ENCODE peak calls at places on chromosomes 5 and 9, in ten cellular contexts. O, C, M, S, G, Y, V, J, P and D are unnamed samples.

GRCh38 chr5:98341711-98342042 is 431.8 kb upstream of the RGMB start:
- DNase-seq in G (no peak), Y (no peak), J (no peak), S (no peak), O (no peak), P (peak), V (no peak), C (no peak), M (no peak), D (no peak)

GRCh38 chr9:116812231-116813028 is 125.3 kb downstream of the TRIM32 start:
- DNase-seq in S (no peak), O (no peak), C (no peak), P (peak), Y (no peak), M (no peak), G (no peak), V (no peak), J (no peak), D (no peak)

GRCh38 chr9:14213504-14213903 is 100.4 kb downstream of the NFIB start:
- DNase-seq in S (no peak), P (no peak), O (no peak), C (no peak), V (no peak), J (peak), M (no peak), Y (no peak), G (no peak), D (no peak)

GRCh38 chr5:154190652-154191304 is at the start of gene GALNT10:
- DNase-seq in Y (peak), C (no peak), M (no peak), J (peak), P (peak), S (peak), G (peak), V (peak), O (peak), D (peak)

GRCh38 chr5:40984884-40985283 is 75.6 kb downstream of the C7 start:
- DNase-seq in J (no peak), O (no peak), M (no peak), C (no peak), Y (no peak), V (peak), S (no peak), G (no peak), P (peak), D (no peak)

GRCh38 chr5:58069846-58070245 is 390.0 kb downstream of the PLK2 start:
- DNase-seq in S (no peak), V (no peak), C (no peak), J (peak), Y (no peak), G (no peak), O (no peak), M (no peak), P (no peak), D (no peak)

GRCh38 chr5:151742870-151743294 is 15.5 kb downstream of the ATOX1 start:
- DNase-seq in P (peak), Y (no peak), V (peak), S (peak), M (peak), O (no peak), J (peak), G (peak), C (peak), D (no peak)

GRCh38 chr5:124605516-124605915 is 140.9 kb downstream of the ZNF608 start:
- DNase-seq in S (no peak), V (no peak), M (no peak), O (no peak), P (no peak), G (peak), C (peak), Y (no peak), J (no peak), D (no peak)

GRCh38 chr5:117054808-117055398 is 480.3 kb upstream of the SEMA6A start:
- DNase-seq in M (no peak), Y (no peak), O (no peak), G (no peak), S (no peak), J (no peak), P (no peak), V (no peak), C (no peak), D (no peak)

GRCh38 chr9:136438909-136439549 is 616 bp downstream of the INPP5E start:
- DNase-seq in C (no peak), O (peak), J (peak), M (peak), P (peak), Y (peak), G (peak), S (peak), V (peak), D (peak)

GRCh38 chr5:10166392-10166791 is 83.3 kb downstream of the ATPSCKMT start:
- DNase-seq in P (peak), S (no peak), Y (no peak), O (no peak), C (no peak), J (no peak), M (no peak), V (no peak), G (no peak), D (no peak)

GRCh38 chr9:3510796-3511195 is 15.0 kb downstream of the RFX3 start:
- DNase-seq in S (no peak), P (no peak), J (no peak), G (no peak), M (no peak), C (no peak), O (no peak), V (no peak), Y (no peak), D (no peak)

GRCh38 chr5:132301341-132302274 is 7.4 kb downstream of the SLC22A4 start:
- DNase-seq in V (no peak), C (no peak), P (no peak), G (no peak), M (no peak), Y (no peak), S (no peak), J (no peak), O (no peak), D (no peak)

GRCh38 chr5:134603059-134603458 is 29.6 kb downstream of the SAR1B start:
- DNase-seq in P (peak), J (no peak), C (no peak), V (peak), S (no peak), Y (no peak), O (no peak), M (peak), G (no peak), D (no peak)

GRCh38 chr9:2018162-2018643 is 3.1 kb downstream of the SMARCA2 start:
- DNase-seq in J (no peak), V (no peak), Y (no peak), O (no peak), G (no peak), C (peak), M (no peak), S (no peak), P (no peak), D (no peak)

GRCh38 chr9:116572095-116572748 is 114.9 kb upstream of the TRIM32 start:
- DNase-seq in V (peak), P (peak), C (peak), Y (peak), M (peak), J (peak), O (peak), G (peak), S (peak), D (no peak)

GRCh38 chr5:14034991-14035390 is 90.5 kb upstream of the DNAH5 start:
- DNase-seq in J (no peak), V (peak), P (peak), G (peak), M (no peak), C (no peak), S (no peak), O (no peak), Y (no peak), D (no peak)

GRCh38 chr9:132451276-132451675 is 41.3 kb downstream of the CFAP77 start:
- DNase-seq in G (no peak), P (no peak), C (no peak), M (no peak), J (no peak), O (no peak), Y (peak), V (no peak), S (no peak), D (no peak)

GRCh38 chr9:86921141-86921868 is 26.0 kb downstream of the GAS1 start:
- DNase-seq in M (no peak), O (no peak), C (no peak), P (no peak), Y (no peak), S (no peak), J (no peak), G (no peak), V (no peak), D (no peak)

GRCh38 chr5:36462295-36463021 is 143.9 kb upstream of the SLC1A3 start:
- DNase-seq in Y (no peak), G (no peak), M (no peak), C (no peak), O (no peak), P (peak), S (no peak), J (peak), V (peak), D (no peak)

GRCh38 chr5:76709762-76710161 is 6.2 kb upstream of the F2R start:
- DNase-seq in J (no peak), P (peak), Y (no peak), S (no peak), O (no peak), C (no peak), V (peak), G (no peak), M (no peak), D (no peak)

GRCh38 chr5:90144625-90145327 is 264.8 kb downstream of the CETN3 start:
- DNase-seq in Y (no peak), V (peak), C (no peak), O (no peak), P (peak), M (no peak), G (no peak), S (no peak), J (no peak), D (no peak)

GRCh38 chr5:35483797-35484196 is 133.9 kb upstream of the SPEF2 start:
- DNase-seq in P (no peak), C (no peak), Y (no peak), G (no peak), J (no peak), O (no peak), S (no peak), M (no peak), V (no peak), D (no peak)

GRCh38 chr5:35742006-35742405 is 114.7 kb upstream of the IL7R start:
- DNase-seq in G (no peak), O (no peak), J (no peak), M (no peak), C (no peak), V (peak), S (no peak), Y (no peak), P (peak), D (no peak)

GRCh38 chr9:113522419-113522818 is 58.9 kb downstream of the RGS3 start:
- DNase-seq in P (no peak), J (no peak), M (no peak), G (no peak), V (no peak), C (no peak), S (no peak), Y (no peak), O (no peak), D (no peak)

GRCh38 chr5:158877124-158877581 is 222.6 kb downstream of the EBF1 start:
- DNase-seq in P (no peak), G (peak), Y (no peak), O (no peak), S (no peak), V (no peak), C (no peak), J (no peak), M (no peak), D (no peak)

GRCh38 chr5:111238826-111239225 is 14.6 kb downstream of the CAMK4 start:
- DNase-seq in O (no peak), S (no peak), M (no peak), J (no peak), V (no peak), Y (no peak), G (no peak), C (no peak), P (no peak), D (no peak)

GRCh38 chr9:117414220-117414905 is 494 bp downstream of the ASTN2 start:
- DNase-seq in V (peak), S (peak), M (no peak), Y (no peak), O (no peak), J (no peak), C (peak), G (peak), P (no peak), D (no peak)